ENCODE peak calls at places on chromosomes 5 and 9, in six cellular contexts. One of them, this sample, is unnamed.

GRCh38 chr9:36961568-36962360 is 72.3 kb downstream of the PAX5 start:
- DNase-seq in astrocyte of the spinal cord: no peak
- DNase-seq in neural crest cell: no peak
- DNase-seq in LoVo: no peak
- DNase-seq in AG04450: no peak
- DNase-seq in aorta: no peak
- DNase-seq in this sample: no peak

GRCh38 chr5:107072440-107072839 is 598.3 kb downstream of the EFNA5 start:
- DNase-seq in AG04450: no peak
- DNase-seq in aorta: no peak
- DNase-seq in astrocyte of the spinal cord: peak
- DNase-seq in LoVo: no peak
- DNase-seq in neural crest cell: no peak
- DNase-seq in this sample: no peak

GRCh38 chr5:132915681-132916080 is 42.2 kb downstream of the LEAP2 start:
- DNase-seq in aorta: no peak
- DNase-seq in AG04450: no peak
- DNase-seq in LoVo: no peak
- DNase-seq in astrocyte of the spinal cord: no peak
- DNase-seq in neural crest cell: no peak
- DNase-seq in this sample: no peak

GRCh38 chr5:89932771-89933181 is 476.8 kb downstream of the CETN3 start:
- DNase-seq in astrocyte of the spinal cord: no peak
- DNase-seq in AG04450: no peak
- DNase-seq in LoVo: no peak
- DNase-seq in aorta: no peak
- DNase-seq in neural crest cell: no peak
- DNase-seq in this sample: peak

GRCh38 chr5:5219541-5219940 is 79.4 kb downstream of the ADAMTS16 start:
- DNase-seq in neural crest cell: no peak
- DNase-seq in astrocyte of the spinal cord: no peak
- DNase-seq in AG04450: no peak
- DNase-seq in aorta: no peak
- DNase-seq in LoVo: no peak
- DNase-seq in this sample: no peak

GRCh38 chr9:136079916-136080246 is 15.2 kb downstream of the NACC2 start:
- DNase-seq in AG04450: no peak
- DNase-seq in astrocyte of the spinal cord: no peak
- DNase-seq in LoVo: no peak
- DNase-seq in aorta: peak
- DNase-seq in neural crest cell: no peak
- DNase-seq in this sample: no peak

GRCh38 chr5:88188458-88189132 is 80.0 kb downstream of the TMEM161B start:
- DNase-seq in neural crest cell: no peak
- DNase-seq in AG04450: no peak
- DNase-seq in LoVo: no peak
- DNase-seq in aorta: no peak
- DNase-seq in astrocyte of the spinal cord: peak
- DNase-seq in this sample: no peak

GRCh38 chr9:36337865-36338264 is 62.2 kb downstream of the RNF38 start:
- DNase-seq in aorta: no peak
- DNase-seq in neural crest cell: no peak
- DNase-seq in AG04450: no peak
- DNase-seq in LoVo: no peak
- DNase-seq in astrocyte of the spinal cord: no peak
- DNase-seq in this sample: no peak

GRCh38 chr5:175614223-175614622 is 43.6 kb upstream of the HRH2 start:
- DNase-seq in LoVo: no peak
- DNase-seq in aorta: no peak
- DNase-seq in AG04450: no peak
- DNase-seq in astrocyte of the spinal cord: no peak
- DNase-seq in neural crest cell: no peak
- DNase-seq in this sample: no peak

GRCh38 chr5:54905942-54906537 is 79.4 kb downstream of the ESM1 start:
- DNase-seq in aorta: peak
- DNase-seq in AG04450: peak
- DNase-seq in neural crest cell: peak
- DNase-seq in LoVo: peak
- DNase-seq in astrocyte of the spinal cord: peak
- DNase-seq in this sample: no peak

GRCh38 chr5:33772276-33772990 is 119.4 kb downstream of the ADAMTS12 start:
- DNase-seq in astrocyte of the spinal cord: peak
- DNase-seq in aorta: no peak
- DNase-seq in AG04450: peak
- DNase-seq in neural crest cell: no peak
- DNase-seq in LoVo: no peak
- DNase-seq in this sample: no peak

GRCh38 chr9:115209601-115210306 is 91.8 kb upstream of the TNC start:
- DNase-seq in neural crest cell: no peak
- DNase-seq in astrocyte of the spinal cord: peak
- DNase-seq in AG04450: no peak
- DNase-seq in aorta: no peak
- DNase-seq in LoVo: no peak
- DNase-seq in this sample: no peak

GRCh38 chr9:114484854-114485443 is 20.3 kb downstream of the WHRN start:
- DNase-seq in LoVo: peak
- DNase-seq in neural crest cell: no peak
- DNase-seq in aorta: no peak
- DNase-seq in astrocyte of the spinal cord: peak
- DNase-seq in AG04450: peak
- DNase-seq in this sample: no peak

GRCh38 chr9:33620738-33621439 is 96.8 kb downstream of the ANKRD18B start:
- DNase-seq in astrocyte of the spinal cord: peak
- DNase-seq in aorta: no peak
- DNase-seq in neural crest cell: no peak
- DNase-seq in AG04450: peak
- DNase-seq in LoVo: peak
- DNase-seq in this sample: no peak

GRCh38 chr9:27429436-27429835 is 94.7 kb upstream of the IFNK start:
- DNase-seq in LoVo: no peak
- DNase-seq in aorta: no peak
- DNase-seq in AG04450: no peak
- DNase-seq in astrocyte of the spinal cord: no peak
- DNase-seq in neural crest cell: no peak
- DNase-seq in this sample: no peak

GRCh38 chr5:7169240-7169878 is 226.6 kb upstream of the ADCY2 start:
- DNase-seq in neural crest cell: no peak
- DNase-seq in astrocyte of the spinal cord: no peak
- DNase-seq in aorta: no peak
- DNase-seq in LoVo: no peak
- DNase-seq in AG04450: no peak
- DNase-seq in this sample: no peak

GRCh38 chr5:147558826-147559225 is 49.0 kb upstream of the DPYSL3 start:
- DNase-seq in AG04450: peak
- DNase-seq in aorta: peak
- DNase-seq in neural crest cell: no peak
- DNase-seq in astrocyte of the spinal cord: peak
- DNase-seq in LoVo: no peak
- DNase-seq in this sample: no peak

GRCh38 chr5:133941456-133942196 is 26.8 kb downstream of the C5orf15 start:
- DNase-seq in LoVo: no peak
- DNase-seq in aorta: no peak
- DNase-seq in AG04450: no peak
- DNase-seq in neural crest cell: no peak
- DNase-seq in astrocyte of the spinal cord: no peak
- DNase-seq in this sample: no peak

GRCh38 chr9:2241875-2242741 is 227.0 kb downstream of the SMARCA2 start:
- DNase-seq in LoVo: peak
- DNase-seq in AG04450: peak
- DNase-seq in neural crest cell: peak
- DNase-seq in astrocyte of the spinal cord: peak
- DNase-seq in aorta: peak
- DNase-seq in this sample: peak

GRCh38 chr9:121861501-121862180 is 210.2 kb downstream of the DAB2IP start:
- DNase-seq in LoVo: no peak
- DNase-seq in neural crest cell: peak
- DNase-seq in astrocyte of the spinal cord: no peak
- DNase-seq in aorta: no peak
- DNase-seq in AG04450: no peak
- DNase-seq in this sample: no peak

GRCh38 chr5:126139773-126140172 is 283.4 kb upstream of the GRAMD2B start:
- DNase-seq in aorta: no peak
- DNase-seq in AG04450: no peak
- DNase-seq in astrocyte of the spinal cord: peak
- DNase-seq in neural crest cell: no peak
- DNase-seq in LoVo: no peak
- DNase-seq in this sample: no peak

GRCh38 chr5:26282190-26282589 is 756.2 kb downstream of the CDH9 start:
- DNase-seq in LoVo: no peak
- DNase-seq in AG04450: no peak
- DNase-seq in aorta: no peak
- DNase-seq in neural crest cell: no peak
- DNase-seq in astrocyte of the spinal cord: no peak
- DNase-seq in this sample: no peak

GRCh38 chr5:143311428-143311827 is 92.1 kb downstream of the NR3C1 start:
- DNase-seq in astrocyte of the spinal cord: peak
- DNase-seq in LoVo: no peak
- DNase-seq in AG04450: peak
- DNase-seq in neural crest cell: no peak
- DNase-seq in aorta: no peak
- DNase-seq in this sample: peak

GRCh38 chr9:35510745-35511428 is 21.0 kb downstream of the RUSC2 start:
- DNase-seq in astrocyte of the spinal cord: peak
- DNase-seq in AG04450: peak
- DNase-seq in neural crest cell: no peak
- DNase-seq in LoVo: peak
- DNase-seq in aorta: peak
- DNase-seq in this sample: no peak

GRCh38 chr5:126445502-126446174 is 22.4 kb downstream of the GRAMD2B start:
- DNase-seq in astrocyte of the spinal cord: no peak
- DNase-seq in LoVo: peak
- DNase-seq in AG04450: no peak
- DNase-seq in neural crest cell: no peak
- DNase-seq in aorta: no peak
- DNase-seq in this sample: no peak

GRCh38 chr9:13613296-13613695 is 333.8 kb upstream of the MPDZ start:
- DNase-seq in neural crest cell: no peak
- DNase-seq in astrocyte of the spinal cord: no peak
- DNase-seq in aorta: no peak
- DNase-seq in LoVo: no peak
- DNase-seq in AG04450: no peak
- DNase-seq in this sample: no peak

GRCh38 chr5:157449011-157449723 is 10.8 kb upstream of the NIPAL4 start:
- DNase-seq in aorta: peak
- DNase-seq in AG04450: no peak
- DNase-seq in neural crest cell: no peak
- DNase-seq in LoVo: no peak
- DNase-seq in astrocyte of the spinal cord: no peak
- DNase-seq in this sample: no peak

GRCh38 chr9:37675661-37676060 is 24.9 kb downstream of the FRMPD1 start:
- DNase-seq in LoVo: no peak
- DNase-seq in AG04450: no peak
- DNase-seq in astrocyte of the spinal cord: no peak
- DNase-seq in neural crest cell: no peak
- DNase-seq in aorta: no peak
- DNase-seq in this sample: no peak

GRCh38 chr5:71939452-71939932 is 167.8 kb upstream of the MAP1B start:
- DNase-seq in LoVo: no peak
- DNase-seq in neural crest cell: no peak
- DNase-seq in astrocyte of the spinal cord: peak
- DNase-seq in AG04450: no peak
- DNase-seq in aorta: no peak
- DNase-seq in this sample: no peak

GRCh38 chr9:78121488-78121887 is 89.9 kb upstream of the GNAQ start:
- DNase-seq in LoVo: peak
- DNase-seq in astrocyte of the spinal cord: peak
- DNase-seq in aorta: peak
- DNase-seq in neural crest cell: peak
- DNase-seq in AG04450: peak
- DNase-seq in this sample: peak

GRCh38 chr5:97131139-97131710 is 11.2 kb downstream of the LIX1 start:
- DNase-seq in neural crest cell: no peak
- DNase-seq in AG04450: no peak
- DNase-seq in aorta: no peak
- DNase-seq in LoVo: no peak
- DNase-seq in astrocyte of the spinal cord: peak
- DNase-seq in this sample: no peak

GRCh38 chr5:112419596-112420110 is 576 bp upstream of the EPB41L4A start:
- DNase-seq in aorta: peak
- DNase-seq in astrocyte of the spinal cord: peak
- DNase-seq in AG04450: no peak
- DNase-seq in neural crest cell: peak
- DNase-seq in LoVo: peak
- DNase-seq in this sample: no peak

GRCh38 chr5:24110019-24110615 is 534.7 kb downstream of the CDH10 start:
- DNase-seq in LoVo: peak
- DNase-seq in astrocyte of the spinal cord: peak
- DNase-seq in aorta: no peak
- DNase-seq in AG04450: no peak
- DNase-seq in neural crest cell: no peak
- DNase-seq in this sample: no peak

GRCh38 chr9:105158898-105159297 is 85.6 kb upstream of the SLC44A1 start:
- DNase-seq in LoVo: no peak
- DNase-seq in neural crest cell: no peak
- DNase-seq in AG04450: no peak
- DNase-seq in astrocyte of the spinal cord: no peak
- DNase-seq in aorta: no peak
- DNase-seq in this sample: no peak

GRCh38 chr5:16992006-16992405 is 55.9 kb upstream of the MYO10 start:
- DNase-seq in aorta: no peak
- DNase-seq in astrocyte of the spinal cord: peak
- DNase-seq in AG04450: no peak
- DNase-seq in LoVo: no peak
- DNase-seq in neural crest cell: no peak
- DNase-seq in this sample: no peak

GRCh38 chr5:21642321-21642720 is 1210.8 kb downstream of the CDH12 start:
- DNase-seq in aorta: no peak
- DNase-seq in astrocyte of the spinal cord: no peak
- DNase-seq in AG04450: no peak
- DNase-seq in LoVo: no peak
- DNase-seq in neural crest cell: no peak
- DNase-seq in this sample: no peak

This sample was measured in glomerular endothelial cell.